ENCODE peak calls at places on chromosomes 16 and 17, in five cellular contexts. One of them, this sample, is unnamed.

GRCh38 chr17:58121925-58122324 is 26.3 kb upstream of the OR4D1 start:
- DNase-seq in prostate gland: no peak
- DNase-seq in body of pancreas: no peak
- DNase-seq in transverse colon: no peak
- DNase-seq in esophagus squamous epithelium: no peak
- DNase-seq in this sample: peak

GRCh38 chr16:9527976-9528375 is 436.5 kb downstream of the HAPSTR1 start:
- DNase-seq in prostate gland: no peak
- DNase-seq in body of pancreas: no peak
- DNase-seq in transverse colon: no peak
- DNase-seq in esophagus squamous epithelium: no peak
- DNase-seq in this sample: no peak

GRCh38 chr16:73232555-73233422 is 184.9 kb upstream of the ZFHX3 start:
- DNase-seq in body of pancreas: peak
- DNase-seq in prostate gland: no peak
- DNase-seq in transverse colon: peak
- DNase-seq in esophagus squamous epithelium: no peak
- DNase-seq in this sample: no peak

GRCh38 chr17:77948690-77949114 is 9.8 kb upstream of the TNRC6C start:
- DNase-seq in prostate gland: no peak
- DNase-seq in esophagus squamous epithelium: no peak
- DNase-seq in body of pancreas: peak
- DNase-seq in transverse colon: no peak
- DNase-seq in this sample: peak

GRCh38 chr17:65312718-65313382 is 175.7 kb downstream of the RGS9 start:
- DNase-seq in esophagus squamous epithelium: no peak
- DNase-seq in prostate gland: no peak
- DNase-seq in body of pancreas: no peak
- DNase-seq in transverse colon: no peak
- DNase-seq in this sample: no peak

GRCh38 chr17:82520041-82520910 is 744 bp downstream of the FOXK2 start:
- DNase-seq in body of pancreas: peak
- DNase-seq in prostate gland: no peak
- DNase-seq in esophagus squamous epithelium: no peak
- DNase-seq in transverse colon: no peak
- DNase-seq in this sample: no peak

GRCh38 chr16:47716571-47716970 is 255.4 kb downstream of the PHKB start:
- DNase-seq in prostate gland: no peak
- DNase-seq in body of pancreas: no peak
- DNase-seq in transverse colon: no peak
- DNase-seq in esophagus squamous epithelium: no peak
- DNase-seq in this sample: no peak

GRCh38 chr16:3532741-3533140 is 31.9 kb downstream of the CLUAP1 start:
- DNase-seq in prostate gland: no peak
- DNase-seq in body of pancreas: no peak
- DNase-seq in esophagus squamous epithelium: no peak
- DNase-seq in transverse colon: no peak
- DNase-seq in this sample: no peak

GRCh38 chr16:11355862-11356261 is 10.6 kb downstream of the RMI2 start:
- DNase-seq in prostate gland: no peak
- DNase-seq in body of pancreas: no peak
- DNase-seq in esophagus squamous epithelium: no peak
- DNase-seq in transverse colon: no peak
- DNase-seq in this sample: no peak

GRCh38 chr17:45973099-45973838 is 25.8 kb upstream of the STH start:
- DNase-seq in prostate gland: peak
- DNase-seq in transverse colon: peak
- DNase-seq in body of pancreas: peak
- DNase-seq in esophagus squamous epithelium: no peak
- DNase-seq in this sample: no peak

GRCh38 chr16:85216522-85217375 is 104.5 kb upstream of the CIBAR2 start:
- DNase-seq in prostate gland: no peak
- DNase-seq in body of pancreas: no peak
- DNase-seq in transverse colon: no peak
- DNase-seq in esophagus squamous epithelium: no peak
- DNase-seq in this sample: no peak

GRCh38 chr16:74748710-74749073 is 25.9 kb downstream of the FA2H start:
- DNase-seq in body of pancreas: no peak
- DNase-seq in prostate gland: no peak
- DNase-seq in esophagus squamous epithelium: no peak
- DNase-seq in transverse colon: no peak
- DNase-seq in this sample: no peak

GRCh38 chr16:72677662-72678447 is 370.1 kb downstream of the ZFHX3 start:
- DNase-seq in transverse colon: peak
- DNase-seq in prostate gland: no peak
- DNase-seq in body of pancreas: no peak
- DNase-seq in esophagus squamous epithelium: no peak
- DNase-seq in this sample: no peak

GRCh38 chr17:1947229-1947742 is 77.8 kb downstream of the RTN4RL1 start:
- DNase-seq in transverse colon: no peak
- DNase-seq in prostate gland: no peak
- DNase-seq in body of pancreas: no peak
- DNase-seq in esophagus squamous epithelium: no peak
- DNase-seq in this sample: no peak

GRCh38 chr16:30585022-30585399 is 486 bp downstream of the ZNF785 start:
- DNase-seq in prostate gland: no peak
- DNase-seq in esophagus squamous epithelium: no peak
- DNase-seq in body of pancreas: no peak
- DNase-seq in transverse colon: peak
- DNase-seq in this sample: no peak

GRCh38 chr17:33889766-33890165 is 365.3 kb upstream of the CCL2 start:
- DNase-seq in prostate gland: no peak
- DNase-seq in transverse colon: no peak
- DNase-seq in esophagus squamous epithelium: no peak
- DNase-seq in body of pancreas: no peak
- DNase-seq in this sample: no peak

GRCh38 chr17:7403043-7403901 is 625 bp downstream of the TMEM256 start:
- DNase-seq in transverse colon: peak
- DNase-seq in prostate gland: no peak
- DNase-seq in esophagus squamous epithelium: no peak
- DNase-seq in body of pancreas: peak
- DNase-seq in this sample: peak

GRCh38 chr16:81478876-81479496 is 34.4 kb downstream of the CMIP start:
- DNase-seq in body of pancreas: peak
- DNase-seq in prostate gland: peak
- DNase-seq in esophagus squamous epithelium: peak
- DNase-seq in transverse colon: peak
- DNase-seq in this sample: no peak

GRCh38 chr16:25426829-25427228 is 169.2 kb upstream of the ZKSCAN2 start:
- DNase-seq in body of pancreas: no peak
- DNase-seq in transverse colon: no peak
- DNase-seq in prostate gland: no peak
- DNase-seq in esophagus squamous epithelium: no peak
- DNase-seq in this sample: no peak

GRCh38 chr16:28263305-28263704 is 29.0 kb upstream of the SBK1 start:
- DNase-seq in transverse colon: no peak
- DNase-seq in esophagus squamous epithelium: no peak
- DNase-seq in body of pancreas: no peak
- DNase-seq in prostate gland: no peak
- DNase-seq in this sample: no peak

GRCh38 chr16:12096162-12096781 is 119.7 kb downstream of the SNX29 start:
- DNase-seq in prostate gland: no peak
- DNase-seq in esophagus squamous epithelium: no peak
- DNase-seq in transverse colon: no peak
- DNase-seq in body of pancreas: no peak
- DNase-seq in this sample: no peak

GRCh38 chr16:57029161-57030160 is 40.1 kb downstream of the NLRC5 start:
- DNase-seq in transverse colon: no peak
- DNase-seq in esophagus squamous epithelium: no peak
- DNase-seq in body of pancreas: no peak
- DNase-seq in prostate gland: no peak
- DNase-seq in this sample: peak

GRCh38 chr16:81189100-81189664 is 49.3 kb upstream of the BCO1 start:
- DNase-seq in esophagus squamous epithelium: no peak
- DNase-seq in transverse colon: peak
- DNase-seq in prostate gland: no peak
- DNase-seq in body of pancreas: peak
- DNase-seq in this sample: no peak

GRCh38 chr16:9441021-9441420 is 349.6 kb downstream of the HAPSTR1 start:
- DNase-seq in body of pancreas: no peak
- DNase-seq in transverse colon: no peak
- DNase-seq in esophagus squamous epithelium: no peak
- DNase-seq in prostate gland: no peak
- DNase-seq in this sample: no peak

GRCh38 chr17:10976401-10976800 is 138.5 kb upstream of the PIRT start:
- DNase-seq in prostate gland: no peak
- DNase-seq in transverse colon: no peak
- DNase-seq in body of pancreas: no peak
- DNase-seq in esophagus squamous epithelium: no peak
- DNase-seq in this sample: no peak

GRCh38 chr16:84795338-84796053 is 24.3 kb upstream of the CRISPLD2 start:
- DNase-seq in body of pancreas: peak
- DNase-seq in transverse colon: peak
- DNase-seq in esophagus squamous epithelium: no peak
- DNase-seq in prostate gland: no peak
- DNase-seq in this sample: peak

GRCh38 chr16:51034481-51035109 is 116.5 kb downstream of the SALL1 start:
- DNase-seq in body of pancreas: no peak
- DNase-seq in transverse colon: no peak
- DNase-seq in prostate gland: no peak
- DNase-seq in esophagus squamous epithelium: no peak
- DNase-seq in this sample: no peak

GRCh38 chr17:17793378-17794214 is 43.2 kb downstream of the SREBF1 start:
- DNase-seq in prostate gland: no peak
- DNase-seq in body of pancreas: no peak
- DNase-seq in transverse colon: no peak
- DNase-seq in esophagus squamous epithelium: no peak
- DNase-seq in this sample: no peak

GRCh38 chr17:28216528-28216927 is 102.5 kb upstream of the TMEM97 start:
- DNase-seq in body of pancreas: no peak
- DNase-seq in prostate gland: no peak
- DNase-seq in esophagus squamous epithelium: no peak
- DNase-seq in transverse colon: no peak
- DNase-seq in this sample: peak

GRCh38 chr17:28519236-28519635 is 13.1 kb downstream of the FOXN1 start:
- DNase-seq in prostate gland: no peak
- DNase-seq in body of pancreas: no peak
- DNase-seq in transverse colon: peak
- DNase-seq in esophagus squamous epithelium: no peak
- DNase-seq in this sample: no peak

GRCh38 chr16:27437946-27438345 is 36.0 kb downstream of the IL21R start:
- DNase-seq in body of pancreas: no peak
- DNase-seq in esophagus squamous epithelium: no peak
- DNase-seq in transverse colon: no peak
- DNase-seq in prostate gland: no peak
- DNase-seq in this sample: no peak

GRCh38 chr17:78671607-78672404 is 94.6 kb upstream of the DNAH17 start:
- DNase-seq in prostate gland: no peak
- DNase-seq in transverse colon: no peak
- DNase-seq in esophagus squamous epithelium: no peak
- DNase-seq in body of pancreas: no peak
- DNase-seq in this sample: no peak

GRCh38 chr16:1156111-1156982 is 3.4 kb downstream of the CACNA1H start:
- DNase-seq in body of pancreas: no peak
- DNase-seq in transverse colon: no peak
- DNase-seq in esophagus squamous epithelium: no peak
- DNase-seq in prostate gland: no peak
- DNase-seq in this sample: no peak

GRCh38 chr16:89312194-89312593 is 94.7 kb downstream of the ZNF778 start:
- DNase-seq in body of pancreas: no peak
- DNase-seq in prostate gland: no peak
- DNase-seq in transverse colon: peak
- DNase-seq in esophagus squamous epithelium: no peak
- DNase-seq in this sample: no peak
- TF ChIP-seq POLR2A in body of pancreas: no peak
- TF ChIP-seq POLR2A in prostate gland: no peak
- TF ChIP-seq POLR2A in transverse colon: no peak
- TF ChIP-seq POLR2A in esophagus squamous epithelium: no peak
- TF ChIP-seq POLR2A in this sample: no peak

GRCh38 chr16:15434079-15434424 is 336 bp upstream of the BMERB1 start:
- DNase-seq in esophagus squamous epithelium: no peak
- DNase-seq in body of pancreas: no peak
- DNase-seq in prostate gland: no peak
- DNase-seq in transverse colon: no peak
- DNase-seq in this sample: no peak

GRCh38 chr16:15439102-15439501 is 4.7 kb downstream of the BMERB1 start:
- DNase-seq in transverse colon: no peak
- DNase-seq in esophagus squamous epithelium: no peak
- DNase-seq in body of pancreas: no peak
- DNase-seq in prostate gland: no peak
- DNase-seq in this sample: no peak

GRCh38 chr16:15435216-15435864 is 952 bp downstream of the BMERB1 start:
- DNase-seq in body of pancreas: peak
- DNase-seq in transverse colon: no peak
- DNase-seq in prostate gland: no peak
- DNase-seq in esophagus squamous epithelium: no peak
- DNase-seq in this sample: no peak

GRCh38 chr16:15434425-15435215 is at the start of gene BMERB1:
- DNase-seq in esophagus squamous epithelium: no peak
- DNase-seq in transverse colon: peak
- DNase-seq in prostate gland: no peak
- DNase-seq in body of pancreas: peak
- DNase-seq in this sample: peak
- TF ChIP-seq POLR2A in esophagus squamous epithelium: no peak
- TF ChIP-seq POLR2A in transverse colon: peak
- TF ChIP-seq POLR2A in prostate gland: peak
- TF ChIP-seq POLR2A in body of pancreas: peak
- TF ChIP-seq POLR2A in this sample: peak

GRCh38 chr17:75571197-75571884 is 16.3 kb upstream of the MYO15B start:
- DNase-seq in esophagus squamous epithelium: peak
- DNase-seq in prostate gland: no peak
- DNase-seq in body of pancreas: no peak
- DNase-seq in transverse colon: peak
- DNase-seq in this sample: no peak
- TF ChIP-seq POLR2A in esophagus squamous epithelium: no peak
- TF ChIP-seq POLR2A in prostate gland: no peak
- TF ChIP-seq POLR2A in body of pancreas: peak
- TF ChIP-seq POLR2A in transverse colon: no peak
- TF ChIP-seq POLR2A in this sample: no peak

DNA sequence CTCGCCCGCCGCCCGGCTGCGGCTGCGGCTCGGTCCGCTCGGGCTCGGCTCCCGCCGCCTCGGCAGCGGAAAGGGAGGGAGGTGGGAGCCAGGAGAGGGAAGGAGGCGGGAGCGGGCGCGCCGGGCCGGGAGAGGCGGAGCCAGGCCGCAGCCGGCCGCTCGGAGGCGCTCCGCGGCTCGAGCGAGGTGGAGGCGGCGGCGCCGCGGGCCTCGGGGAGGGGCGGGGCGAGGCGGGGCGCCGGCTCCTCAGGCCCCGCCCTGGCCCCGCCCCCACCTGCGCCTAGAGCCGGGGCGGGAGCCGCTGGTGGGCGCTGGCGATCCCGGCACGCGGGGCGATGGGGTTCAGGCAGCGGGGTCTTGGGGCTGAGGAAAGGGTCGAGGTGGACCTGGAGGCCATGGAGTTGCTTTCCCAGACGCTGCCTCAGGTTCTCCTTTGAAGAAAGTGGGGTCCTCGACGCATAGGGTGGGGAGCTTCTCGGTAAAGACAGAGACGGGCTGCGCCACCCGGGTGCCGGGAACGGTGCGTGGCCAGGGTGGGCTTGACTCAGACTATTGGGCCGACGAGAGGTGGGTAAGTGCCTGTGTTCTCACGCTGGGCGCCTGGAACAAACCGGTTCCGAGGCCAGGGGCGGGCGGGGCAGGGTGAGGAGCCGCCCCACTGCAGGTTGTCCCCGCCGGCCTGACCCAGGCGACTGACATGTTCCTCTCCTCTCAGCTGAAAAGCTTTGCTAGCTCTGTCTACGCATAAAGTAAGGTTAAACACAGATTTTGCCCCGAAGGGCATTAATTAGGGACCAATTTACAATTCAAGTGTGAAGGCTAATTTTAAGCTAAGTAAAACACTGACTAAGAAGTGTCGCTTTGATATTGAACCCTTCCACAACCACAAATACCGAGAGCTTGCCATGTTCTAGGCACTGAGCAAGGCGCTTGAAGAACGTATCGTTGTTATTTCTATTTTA is at the start of gene CMTM4:
- DNase-seq in transverse colon: peak
- DNase-seq in prostate gland: peak
- DNase-seq in esophagus squamous epithelium: no peak
- DNase-seq in body of pancreas: peak
- DNase-seq in this sample: peak
- TF ChIP-seq POLR2A in transverse colon: peak
- TF ChIP-seq POLR2A in prostate gland: peak
- TF ChIP-seq POLR2A in esophagus squamous epithelium: no peak
- TF ChIP-seq POLR2A in body of pancreas: peak
- TF ChIP-seq POLR2A in this sample: peak